ENCODE peak calls at places on chromosomes 5 and 9, in seven cellular contexts. F, J, L, Q, A, N and C are unnamed samples.

GRCh38 chr9:131977074-131977838 is 102.4 kb downstream of the MED27 start:
- DNase-seq in F (no peak), Q (no peak), L (no peak), J (no peak), N (no peak), A (no peak), C (no peak)

GRCh38 chr9:95772320-95773060 is 103.0 kb upstream of the ERCC6L2 start:
- DNase-seq in A (peak; percentile 40), N (peak; percentile 49), F (peak; percentile 46), L (peak; percentile 93), Q (peak; percentile 42), J (no peak), C (peak; percentile 35)

GRCh38 chr9:97237311-97237786 is 70.1 kb upstream of the CCDC180 start:
- DNase-seq in N (no peak), Q (no peak), F (no peak), J (no peak), L (no peak), A (no peak), C (no peak)

GRCh38 chr5:180630426-180630825 is 19.0 kb downstream of the FLT4 start:
- DNase-seq in A (no peak), F (no peak), L (no peak), J (no peak), N (no peak), Q (no peak), C (no peak)

GRCh38 chr5:116576043-116576713 is 1.6 kb upstream of the SEMA6A start:
- DNase-seq in F (peak; percentile 40), L (peak; percentile 80), Q (peak; percentile 70), J (peak; percentile 67), A (peak; percentile 62), N (peak; percentile 36), C (peak; percentile 49)

GRCh38 chr5:139205586-139205985 is 7.4 kb upstream of the SIL1 start:
- DNase-seq in L (no peak), Q (no peak), J (no peak), A (no peak), N (no peak), F (no peak), C (no peak)

GRCh38 chr5:155150012-155150411 is 136.5 kb downstream of the KIF4B start:
- DNase-seq in J (no peak), A (no peak), F (no peak), L (no peak), Q (no peak), N (no peak), C (no peak)

GRCh38 chr9:108191065-108191464 is 664.7 kb downstream of the ACTL7B start:
- DNase-seq in Q (no peak), J (no peak), N (no peak), L (no peak), F (no peak), A (no peak), C (no peak)

GRCh38 chr9:18138676-18139075 is 335.3 kb upstream of the ADAMTSL1 start:
- DNase-seq in Q (no peak), F (no peak), N (no peak), A (no peak), L (no peak), J (no peak), C (peak; percentile 31)

GRCh38 chr5:105868038-105868775 is 1802.5 kb downstream of the EFNA5 start:
- DNase-seq in F (no peak), Q (peak; percentile 7), A (no peak), J (no peak), N (no peak), L (no peak), C (no peak)

GRCh38 chr9:90801507-90802289 is at the start of gene SYK:
- DNase-seq in N (no peak), A (peak; percentile 31), L (peak; percentile 67), F (peak; percentile 46), Q (peak; percentile 80), J (no peak), C (peak; percentile 70)

DNA sequence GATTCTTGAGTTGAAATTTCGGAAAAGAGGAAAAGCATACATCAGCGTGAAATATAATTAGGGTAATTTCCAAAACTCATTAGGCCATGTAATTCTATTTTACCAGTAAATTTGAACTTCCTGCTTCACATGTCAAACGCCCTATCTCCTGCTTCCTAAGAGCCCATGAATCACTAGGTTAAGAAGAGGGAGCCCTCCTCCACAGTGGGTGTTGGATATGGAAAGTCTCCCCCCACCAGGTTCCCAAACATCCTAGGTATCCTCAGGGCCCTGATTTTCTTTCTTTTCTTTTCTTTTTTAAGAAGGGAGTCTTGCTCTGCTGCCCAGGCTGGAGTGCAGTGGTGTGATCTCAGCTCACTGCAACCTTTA is 115.1 kb downstream of the SUSD1 start:
- DNase-seq in A (no peak), J (no peak), L (no peak), F (no peak), Q (no peak), N (no peak), C (no peak)
- H3K4me1 ChIP-seq in A (peaks cover 10% of the 10 kb centered on the region), J (peaks cover 37% of the 10 kb centered on the region), L (no peaks in the 10 kb centered on the region), F (peaks cover 13% of the 10 kb centered on the region), Q (peaks cover 15% of the 10 kb centered on the region), N (peaks cover 7% of the 10 kb centered on the region), C (peaks cover 10% of the 10 kb centered on the region)

GRCh38 chr5:13217636-13218035 is 726.9 kb downstream of the DNAH5 start:
- DNase-seq in F (no peak), J (no peak), Q (no peak), A (no peak), L (no peak), N (no peak), C (no peak)

GRCh38 chr5:13214182-13214581 is 730.3 kb downstream of the DNAH5 start:
- DNase-seq in Q (no peak), J (no peak), F (no peak), N (no peak), A (no peak), L (no peak), C (no peak)

GRCh38 chr5:13215370-13215769 is 729.1 kb downstream of the DNAH5 start:
- DNase-seq in J (no peak), L (no peak), F (no peak), A (no peak), N (no peak), Q (peak; percentile 13), C (no peak)

GRCh38 chr5:13215806-13216205 is 728.7 kb downstream of the DNAH5 start:
- DNase-seq in Q (no peak), L (no peak), J (no peak), N (no peak), A (no peak), F (no peak), C (no peak)

GRCh38 chr5:13218518-13218917 is 726.0 kb downstream of the DNAH5 start:
- DNase-seq in N (no peak), L (no peak), J (peak; percentile 1), Q (no peak), F (no peak), A (no peak), C (no peak)
- TF ChIP-seq CTCF in N (no peak), L (no peak), J (no peak), Q (no peak), F (no peak), A (no peak), C (no peak)

GRCh38 chr9:38039090-38039906 is 29.7 kb downstream of the SHB start:
- DNase-seq in L (no peak), Q (no peak), F (no peak), N (no peak), A (no peak), J (no peak), C (no peak)

GRCh38 chr9:38041564-38042267 is 27.3 kb downstream of the SHB start:
- DNase-seq in Q (no peak), L (no peak), N (no peak), F (no peak), J (no peak), A (no peak), C (no peak)

GRCh38 chr9:38037981-38038306 is 31.1 kb downstream of the SHB start:
- DNase-seq in F (no peak), Q (no peak), L (peak; percentile 57), A (no peak), J (no peak), N (no peak), C (no peak)

GRCh38 chr9:38038307-38039089 is 30.5 kb downstream of the SHB start:
- DNase-seq in L (peak; percentile 67), Q (no peak), N (no peak), J (no peak), A (no peak), F (no peak), C (no peak)

DNA sequence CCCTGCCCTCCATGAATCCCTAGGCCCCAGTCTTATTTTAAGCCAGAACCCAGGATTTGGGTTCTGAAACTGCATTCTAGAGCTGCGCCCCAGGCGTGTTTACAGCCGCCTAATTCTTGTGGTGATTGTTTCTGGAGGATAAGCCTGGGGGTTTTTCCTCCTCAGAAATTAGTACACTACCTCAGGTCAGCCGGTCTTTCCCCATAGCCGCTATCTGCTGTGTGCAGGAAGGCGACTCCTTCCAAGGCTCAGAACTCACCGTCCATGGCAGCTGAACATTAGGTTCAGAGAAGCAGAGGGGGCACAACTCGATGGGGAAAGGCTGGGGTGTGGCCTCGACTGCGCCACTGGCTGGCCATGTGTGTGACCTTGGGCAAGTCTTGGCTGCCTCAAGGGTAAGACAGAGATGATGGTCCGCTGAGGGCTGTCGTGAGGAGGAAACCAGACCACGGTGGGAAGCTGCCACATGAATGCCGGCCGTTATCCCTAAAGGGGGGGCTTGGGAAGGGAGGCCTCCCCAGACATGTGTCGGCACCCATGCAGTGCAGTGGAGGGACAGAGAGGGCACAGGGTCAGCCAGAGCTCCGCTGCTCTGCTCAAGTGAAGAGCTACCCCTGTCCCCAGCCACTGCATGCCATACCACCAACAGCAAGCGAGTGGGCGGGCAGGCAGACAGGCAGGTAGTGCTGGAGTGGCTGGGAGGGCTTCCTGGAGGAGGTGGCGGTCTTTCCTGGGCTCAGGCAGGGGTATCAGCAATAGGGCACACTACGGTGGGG is 28.9 kb downstream of the SHB start:
- DNase-seq in Q (no peak), A (no peak), N (no peak), L (no peak), F (no peak), J (no peak), C (no peak)
- H3K4me1 ChIP-seq in Q (peaks cover 87% of the 10 kb centered on the region), A (peaks cover 73% of the 10 kb centered on the region), N (no peaks in the 10 kb centered on the region), L (no peaks in the 10 kb centered on the region), F (peaks cover 70% of the 10 kb centered on the region), J (peaks cover 91% of the 10 kb centered on the region), C (peaks cover 48% of the 10 kb centered on the region)

GRCh38 chr5:6759401-6759800 is 46.2 kb downstream of the TENT4A start:
- DNase-seq in L (peak; percentile 61), J (peak; percentile 13), A (no peak), F (no peak), N (no peak), Q (no peak), C (no peak)
- TF ChIP-seq CTCF in L (no peak), J (no peak), A (no peak), F (no peak), N (no peak), Q (no peak), C (no peak)

GRCh38 chr9:127907867-127908659 is 8.7 kb upstream of the ST6GALNAC6 start:
- DNase-seq in Q (no peak), F (no peak), A (no peak), N (no peak), L (no peak), J (no peak), C (no peak)

GRCh38 chr9:127904518-127904887 is 5.1 kb upstream of the ST6GALNAC6 start:
- DNase-seq in A (no peak), Q (peak; percentile 79), F (no peak), J (no peak), L (peak; percentile 74), N (peak; percentile 70), C (no peak)

GRCh38 chr9:127904888-127905728 is 5.7 kb upstream of the ST6GALNAC6 start:
- DNase-seq in J (no peak), F (no peak), L (no peak), N (peak; percentile 18), A (no peak), Q (no peak), C (no peak)

GRCh38 chr9:127905788-127906191 is 6.4 kb upstream of the ST6GALNAC6 start:
- DNase-seq in A (no peak), F (no peak), L (no peak), J (no peak), N (peak; percentile 19), Q (peak; percentile 42), C (no peak)

GRCh38 chr9:127903557-127904475 is 4.4 kb upstream of the ST6GALNAC6 start:
- DNase-seq in J (no peak), Q (peak; percentile 62), F (peak; percentile 80), N (peak; percentile 78), A (peak; percentile 91), L (peak; percentile 84), C (peak; percentile 78)
- H3K4me1 ChIP-seq in J (peaks cover 31% of the 10 kb centered on the region), Q (peaks cover 51% of the 10 kb centered on the region), F (peaks cover 60% of the 10 kb centered on the region), N (peaks cover 28% of the 10 kb centered on the region), A (peaks cover 42% of the 10 kb centered on the region), L (no peaks in the 10 kb centered on the region), C (no peaks in the 10 kb centered on the region)